ENCODE peak calls at places on chromosomes 2 and 18, in eight cellular contexts. F is CD4-positive, alpha-beta T cell; S is SK-N-SH; D is GM23248; Y is ecto neural progenitor cell; A is NCI-H69; G is stimulated activated CD4-positive, alpha-beta T cell treated with anti-CD3 and anti-CD28 coated beads, Interleukin-1b, Interleukin-23, amount 100 ng/mL, for 24 hours; J is anterior cingulate cortex. I is an unnamed sample.

GRCh38 chr2:19850056-19850455 is 51.7 kb downstream of the TTC32 start:
- DNase-seq in F (no peak), S (no peak), D (no peak), Y (no peak), A (no peak), G (no peak), J (no peak), I (peak)

GRCh38 chr2:187527262-187527661 is 27.0 kb downstream of the TFPI start:
- DNase-seq in F (no peak), S (no peak), D (peak), Y (no peak), A (peak), G (no peak), J (no peak), I (no peak)

GRCh38 chr18:76923485-76924085 is 101.2 kb downstream of the ZNF236 start:
- DNase-seq in F (no peak), S (peak), D (peak), Y (no peak), A (peak), G (no peak), J (no peak), I (no peak)

GRCh38 chr2:177460973-177461585 is 68.5 kb downstream of the AGPS start:
- DNase-seq in F (no peak), S (peak), D (no peak), Y (no peak), A (no peak), G (no peak), J (no peak), I (no peak)

GRCh38 chr2:72276356-72276755 is 128.7 kb upstream of the CYP26B1 start:
- DNase-seq in F (no peak), S (no peak), D (peak), Y (no peak), A (no peak), G (no peak), J (no peak), I (no peak)

GRCh38 chr18:36897253-36897652 is 68.3 kb downstream of the KIAA1328 start:
- DNase-seq in F (no peak), S (no peak), D (no peak), Y (no peak), A (no peak), G (no peak), J (no peak), I (no peak)

GRCh38 chr2:289362-290089 is 1.6 kb upstream of the ALKAL2 start:
- DNase-seq in F (no peak), S (peak), D (peak), Y (peak), A (no peak), G (no peak), J (no peak), I (no peak)

GRCh38 chr18:27964811-27965210 is 212.1 kb downstream of the CDH2 start:
- DNase-seq in F (no peak), S (no peak), D (no peak), Y (no peak), A (no peak), G (no peak), J (no peak), I (no peak)

GRCh38 chr2:9235388-9236344 is 29.1 kb downstream of the ASAP2 start:
- DNase-seq in F (no peak), S (peak), D (peak), Y (no peak), A (peak), G (no peak), J (no peak), I (no peak)

GRCh38 chr2:55742996-55743395 is 49.4 kb upstream of the PNPT1 start:
- DNase-seq in F (no peak), S (no peak), D (no peak), Y (no peak), A (no peak), G (no peak), J (no peak), I (no peak)

GRCh38 chr2:54419386-54419785 is 36.7 kb upstream of the SPTBN1 start:
- DNase-seq in F (no peak), S (no peak), D (peak), Y (no peak), A (no peak), G (no peak), J (no peak), I (no peak)

GRCh38 chr2:120598416-120598815 is 137.3 kb upstream of the GLI2 start:
- DNase-seq in F (no peak), S (no peak), D (no peak), Y (no peak), A (no peak), G (no peak), J (no peak), I (no peak)

GRCh38 chr18:76414936-76415621 is 80.0 kb downstream of the ZNF516 start:
- DNase-seq in F (no peak), S (no peak), D (no peak), Y (no peak), A (no peak), G (no peak), J (no peak), I (no peak)

GRCh38 chr2:112834379-112835014 is 2.1 kb downstream of the IL1B start:
- DNase-seq in F (no peak), S (no peak), D (no peak), Y (no peak), A (no peak), G (no peak), J (no peak), I (no peak)

GRCh38 chr18:35515460-35516130 is 17.8 kb upstream of the INO80C start:
- DNase-seq in F (no peak), S (no peak), D (peak), Y (peak), A (no peak), G (no peak), J (no peak), I (no peak)

GRCh38 chr2:232522014-232522854 is 2.0 kb downstream of the PRSS56 start:
- DNase-seq in F (peak), S (peak), D (peak), Y (peak), A (peak), G (peak), J (peak), I (no peak)

GRCh38 chr2:136024616-136025015 is 39.2 kb upstream of the DARS1 start:
- DNase-seq in F (no peak), S (no peak), D (no peak), Y (no peak), A (no peak), G (no peak), J (no peak), I (no peak)

GRCh38 chr2:160270571-160271113 is 70.6 kb upstream of the ITGB6 start:
- DNase-seq in F (no peak), S (peak), D (peak), Y (no peak), A (no peak), G (no peak), J (no peak), I (no peak)

GRCh38 chr18:75133721-75134645 is 75.0 kb downstream of the PTGR3 start:
- DNase-seq in F (no peak), S (no peak), D (no peak), Y (peak), A (peak), G (no peak), J (no peak), I (peak)

GRCh38 chr18:49456794-49457193 is 3.7 kb downstream of the DYM start:
- DNase-seq in F (no peak), S (no peak), D (peak), Y (no peak), A (no peak), G (no peak), J (no peak), I (no peak)